ENCODE peak calls at places on chromosome 9, in nine cellular contexts. One of them, this sample, is unnamed.

GRCh38 chr9:15206949-15207696 is 99.9 kb downstream of the TTC39B start:
- DNase-seq in brain microvascular endothelial cell: no peak
- DNase-seq in heart left ventricle: no peak
- DNase-seq in psoas muscle: no peak
- DNase-seq in mammary epithelial cell: peak; percentile 9
- DNase-seq in epithelial cell of esophagus: no peak
- DNase-seq in coronary artery: no peak
- DNase-seq in left ventricle myocardium inferior: no peak
- DNase-seq in cardiac muscle cell: no peak
- DNase-seq in this sample: no peak

GRCh38 chr9:96057155-96057554 is 181.7 kb downstream of the ERCC6L2 start:
- DNase-seq in brain microvascular endothelial cell: no peak
- DNase-seq in heart left ventricle: no peak
- DNase-seq in psoas muscle: no peak
- DNase-seq in mammary epithelial cell: peak; percentile 16
- DNase-seq in epithelial cell of esophagus: peak; percentile 22
- DNase-seq in coronary artery: no peak
- DNase-seq in left ventricle myocardium inferior: no peak
- DNase-seq in cardiac muscle cell: no peak
- DNase-seq in this sample: no peak

GRCh38 chr9:68418259-68418845 is 61.9 kb downstream of the PGM5 start:
- DNase-seq in brain microvascular endothelial cell: no peak
- DNase-seq in heart left ventricle: peak; percentile 54
- DNase-seq in psoas muscle: no peak
- DNase-seq in mammary epithelial cell: no peak
- DNase-seq in epithelial cell of esophagus: no peak
- DNase-seq in coronary artery: no peak
- DNase-seq in left ventricle myocardium inferior: peak; percentile 14
- DNase-seq in cardiac muscle cell: no peak
- DNase-seq in this sample: no peak

GRCh38 chr9:130073373-130073772 is 19.7 kb downstream of the GPR107 start:
- DNase-seq in brain microvascular endothelial cell: peak; percentile 61
- DNase-seq in heart left ventricle: no peak
- DNase-seq in psoas muscle: no peak
- DNase-seq in mammary epithelial cell: no peak
- DNase-seq in epithelial cell of esophagus: peak; percentile 40
- DNase-seq in coronary artery: no peak
- DNase-seq in left ventricle myocardium inferior: no peak
- DNase-seq in cardiac muscle cell: peak; percentile 87
- DNase-seq in this sample: peak; percentile 33

GRCh38 chr9:133978226-133979123 is 13.6 kb downstream of the VAV2 start:
- DNase-seq in brain microvascular endothelial cell: no peak
- DNase-seq in heart left ventricle: no peak
- DNase-seq in psoas muscle: peak; percentile 2
- DNase-seq in mammary epithelial cell: no peak
- DNase-seq in epithelial cell of esophagus: no peak
- DNase-seq in coronary artery: no peak
- DNase-seq in left ventricle myocardium inferior: peak; percentile 2
- DNase-seq in cardiac muscle cell: no peak
- DNase-seq in this sample: no peak

GRCh38 chr9:136059851-136060670 is 35.0 kb downstream of the NACC2 start:
- DNase-seq in brain microvascular endothelial cell: no peak
- DNase-seq in heart left ventricle: no peak
- DNase-seq in psoas muscle: peak; percentile 53
- DNase-seq in mammary epithelial cell: no peak
- DNase-seq in epithelial cell of esophagus: no peak
- DNase-seq in coronary artery: peak; percentile 72
- DNase-seq in left ventricle myocardium inferior: peak; percentile 12
- DNase-seq in cardiac muscle cell: peak; percentile 92
- DNase-seq in this sample: peak; percentile 90

GRCh38 chr9:105993051-105993854 is 298.9 kb downstream of the TMEM38B start:
- DNase-seq in brain microvascular endothelial cell: no peak
- DNase-seq in heart left ventricle: no peak
- DNase-seq in psoas muscle: no peak
- DNase-seq in mammary epithelial cell: no peak
- DNase-seq in epithelial cell of esophagus: no peak
- DNase-seq in coronary artery: no peak
- DNase-seq in left ventricle myocardium inferior: no peak
- DNase-seq in cardiac muscle cell: no peak
- DNase-seq in this sample: no peak

GRCh38 chr9:131590449-131590848 is 45.1 kb downstream of the PRRT1B start:
- DNase-seq in brain microvascular endothelial cell: no peak
- DNase-seq in heart left ventricle: no peak
- DNase-seq in psoas muscle: peak; percentile 24
- DNase-seq in mammary epithelial cell: no peak
- DNase-seq in epithelial cell of esophagus: no peak
- DNase-seq in coronary artery: no peak
- DNase-seq in left ventricle myocardium inferior: no peak
- DNase-seq in cardiac muscle cell: no peak
- DNase-seq in this sample: no peak

GRCh38 chr9:134620751-134621557 is 20.6 kb upstream of the COL5A1 start:
- DNase-seq in brain microvascular endothelial cell: no peak
- DNase-seq in heart left ventricle: no peak
- DNase-seq in psoas muscle: no peak
- DNase-seq in mammary epithelial cell: no peak
- DNase-seq in epithelial cell of esophagus: no peak
- DNase-seq in coronary artery: peak; percentile 26
- DNase-seq in left ventricle myocardium inferior: no peak
- DNase-seq in cardiac muscle cell: no peak
- DNase-seq in this sample: no peak

GRCh38 chr9:91341749-91342148 is 20.0 kb downstream of the AUH start:
- DNase-seq in brain microvascular endothelial cell: no peak
- DNase-seq in heart left ventricle: no peak
- DNase-seq in psoas muscle: no peak
- DNase-seq in mammary epithelial cell: no peak
- DNase-seq in epithelial cell of esophagus: no peak
- DNase-seq in coronary artery: no peak
- DNase-seq in left ventricle myocardium inferior: no peak
- DNase-seq in cardiac muscle cell: no peak
- DNase-seq in this sample: no peak

GRCh38 chr9:469672-470040 is 255.0 kb downstream of the DOCK8 start:
- DNase-seq in brain microvascular endothelial cell: no peak
- DNase-seq in heart left ventricle: peak; percentile 33
- DNase-seq in psoas muscle: peak; percentile 55
- DNase-seq in mammary epithelial cell: no peak
- DNase-seq in epithelial cell of esophagus: peak; percentile 7
- DNase-seq in coronary artery: no peak
- DNase-seq in left ventricle myocardium inferior: peak; percentile 20
- DNase-seq in cardiac muscle cell: no peak
- DNase-seq in this sample: no peak

GRCh38 chr9:92506184-92506857 is 24.0 kb upstream of the ASPN start:
- DNase-seq in brain microvascular endothelial cell: peak; percentile 79
- DNase-seq in heart left ventricle: peak; percentile 50
- DNase-seq in psoas muscle: peak; percentile 62
- DNase-seq in mammary epithelial cell: peak; percentile 94
- DNase-seq in epithelial cell of esophagus: peak; percentile 95
- DNase-seq in coronary artery: peak; percentile 83
- DNase-seq in left ventricle myocardium inferior: no peak
- DNase-seq in cardiac muscle cell: peak; percentile 93
- DNase-seq in this sample: peak; percentile 98

GRCh38 chr9:21919377-21920362 is 74.5 kb downstream of the CDKN2A start:
- DNase-seq in brain microvascular endothelial cell: peak; percentile 57
- DNase-seq in heart left ventricle: no peak
- DNase-seq in psoas muscle: no peak
- DNase-seq in mammary epithelial cell: peak; percentile 63
- DNase-seq in epithelial cell of esophagus: peak; percentile 66
- DNase-seq in coronary artery: no peak
- DNase-seq in left ventricle myocardium inferior: no peak
- DNase-seq in cardiac muscle cell: peak; percentile 81
- DNase-seq in this sample: peak; percentile 66

GRCh38 chr9:114824130-114824529 is 18.3 kb upstream of the TNFSF15 start:
- DNase-seq in brain microvascular endothelial cell: peak; percentile 53
- DNase-seq in heart left ventricle: no peak
- DNase-seq in psoas muscle: no peak
- DNase-seq in mammary epithelial cell: peak; percentile 71
- DNase-seq in epithelial cell of esophagus: no peak
- DNase-seq in coronary artery: no peak
- DNase-seq in left ventricle myocardium inferior: no peak
- DNase-seq in cardiac muscle cell: peak; percentile 41
- DNase-seq in this sample: peak; percentile 80

GRCh38 chr9:19925674-19926503 is 137.1 kb upstream of the SLC24A2 start:
- DNase-seq in brain microvascular endothelial cell: peak; percentile 61
- DNase-seq in heart left ventricle: peak; percentile 65
- DNase-seq in psoas muscle: peak; percentile 71
- DNase-seq in mammary epithelial cell: peak; percentile 86
- DNase-seq in epithelial cell of esophagus: peak; percentile 90
- DNase-seq in coronary artery: no peak
- DNase-seq in left ventricle myocardium inferior: peak; percentile 43
- DNase-seq in cardiac muscle cell: peak; percentile 84
- DNase-seq in this sample: peak; percentile 59
- TF ChIP-seq CTCF in brain microvascular endothelial cell: peak; percentile 96
- TF ChIP-seq CTCF in heart left ventricle: peak; percentile 96
- TF ChIP-seq CTCF in psoas muscle: peak; percentile 97
- TF ChIP-seq CTCF in mammary epithelial cell: peak; percentile 96
- TF ChIP-seq CTCF in epithelial cell of esophagus: peak; percentile 99
- TF ChIP-seq CTCF in coronary artery: peak; percentile 97
- TF ChIP-seq CTCF in left ventricle myocardium inferior: peak; percentile 99
- TF ChIP-seq CTCF in cardiac muscle cell: peak; percentile 98
- TF ChIP-seq CTCF in this sample: peak; percentile 100

GRCh38 chr9:128091144-128091543 is 23.1 kb downstream of the SLC25A25 start:
- DNase-seq in brain microvascular endothelial cell: peak; percentile 67
- DNase-seq in heart left ventricle: peak; percentile 82
- DNase-seq in psoas muscle: peak; percentile 85
- DNase-seq in mammary epithelial cell: peak; percentile 62
- DNase-seq in epithelial cell of esophagus: peak; percentile 45
- DNase-seq in coronary artery: peak; percentile 82
- DNase-seq in left ventricle myocardium inferior: peak; percentile 64
- DNase-seq in cardiac muscle cell: peak; percentile 92
- DNase-seq in this sample: peak; percentile 94
- H3K4me3 ChIP-seq in brain microvascular endothelial cell: no peak overlapping the region
- H3K4me3 ChIP-seq in heart left ventricle: no peak overlapping the region
- H3K4me3 ChIP-seq in psoas muscle: peak overlapping the region; percentile 13
- H3K4me3 ChIP-seq in mammary epithelial cell: peak overlapping the region; percentile 12
- H3K4me3 ChIP-seq in epithelial cell of esophagus: no peak overlapping the region
- H3K4me3 ChIP-seq in coronary artery: peak overlapping the region; percentile 50
- H3K4me3 ChIP-seq in left ventricle myocardium inferior: peak overlapping the region; percentile 38
- H3K4me3 ChIP-seq in cardiac muscle cell: no peak overlapping the region
- H3K4me3 ChIP-seq in this sample: peak overlapping the region; percentile 60

GRCh38 chr9:123176949-123177348 is 91.4 kb downstream of the STRBP start:
- DNase-seq in brain microvascular endothelial cell: no peak
- DNase-seq in heart left ventricle: no peak
- DNase-seq in psoas muscle: no peak
- DNase-seq in mammary epithelial cell: no peak
- DNase-seq in epithelial cell of esophagus: no peak
- DNase-seq in coronary artery: no peak
- DNase-seq in left ventricle myocardium inferior: no peak
- DNase-seq in cardiac muscle cell: no peak
- DNase-seq in this sample: no peak

GRCh38 chr9:123174887-123175518 is 93.4 kb downstream of the STRBP start:
- DNase-seq in brain microvascular endothelial cell: no peak
- DNase-seq in heart left ventricle: no peak
- DNase-seq in psoas muscle: no peak
- DNase-seq in mammary epithelial cell: no peak
- DNase-seq in epithelial cell of esophagus: no peak
- DNase-seq in coronary artery: no peak
- DNase-seq in left ventricle myocardium inferior: no peak
- DNase-seq in cardiac muscle cell: no peak
- DNase-seq in this sample: no peak

GRCh38 chr9:123174079-123174478 is 94.3 kb downstream of the STRBP start:
- DNase-seq in brain microvascular endothelial cell: no peak
- DNase-seq in heart left ventricle: no peak
- DNase-seq in psoas muscle: no peak
- DNase-seq in mammary epithelial cell: no peak
- DNase-seq in epithelial cell of esophagus: no peak
- DNase-seq in coronary artery: no peak
- DNase-seq in left ventricle myocardium inferior: no peak
- DNase-seq in cardiac muscle cell: no peak
- DNase-seq in this sample: no peak

GRCh38 chr9:123176230-123176629 is 92.2 kb downstream of the STRBP start:
- DNase-seq in brain microvascular endothelial cell: no peak
- DNase-seq in heart left ventricle: no peak
- DNase-seq in psoas muscle: no peak
- DNase-seq in mammary epithelial cell: peak; percentile 60
- DNase-seq in epithelial cell of esophagus: peak; percentile 61
- DNase-seq in coronary artery: no peak
- DNase-seq in left ventricle myocardium inferior: no peak
- DNase-seq in cardiac muscle cell: peak; percentile 2
- DNase-seq in this sample: peak; percentile 11
- TF ChIP-seq CTCF in brain microvascular endothelial cell: no peak
- TF ChIP-seq CTCF in heart left ventricle: no peak
- TF ChIP-seq CTCF in psoas muscle: no peak
- TF ChIP-seq CTCF in mammary epithelial cell: no peak
- TF ChIP-seq CTCF in epithelial cell of esophagus: no peak
- TF ChIP-seq CTCF in coronary artery: no peak
- TF ChIP-seq CTCF in left ventricle myocardium inferior: no peak
- TF ChIP-seq CTCF in cardiac muscle cell: no peak
- TF ChIP-seq CTCF in this sample: no peak

DNA sequence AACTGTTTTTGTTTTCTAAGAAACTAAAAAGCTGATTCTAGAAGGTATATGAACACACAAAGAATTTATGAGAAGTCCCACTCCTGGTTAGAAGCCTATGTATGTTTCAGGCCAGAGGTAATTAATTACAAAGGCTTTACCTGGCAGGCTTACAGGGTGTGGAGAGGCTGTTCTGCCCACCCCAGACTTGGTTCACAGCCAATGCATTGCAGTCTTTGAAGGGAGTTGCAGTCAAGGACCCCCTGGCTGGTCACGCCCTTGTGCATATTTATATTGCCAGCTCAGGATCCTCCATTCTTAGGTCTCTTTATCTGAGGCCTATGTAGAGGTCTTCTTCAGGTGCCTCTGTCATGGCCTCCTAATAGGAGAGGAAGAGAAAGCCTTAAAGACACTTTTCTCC is 13.6 kb upstream of the PRSS3 start:
- DNase-seq in brain microvascular endothelial cell: no peak
- DNase-seq in heart left ventricle: no peak
- DNase-seq in psoas muscle: no peak
- DNase-seq in mammary epithelial cell: no peak
- DNase-seq in epithelial cell of esophagus: no peak
- DNase-seq in coronary artery: no peak
- DNase-seq in left ventricle myocardium inferior: no peak
- DNase-seq in cardiac muscle cell: no peak
- DNase-seq in this sample: no peak
- H3K4me3 ChIP-seq in brain microvascular endothelial cell: no peak overlapping the region
- H3K4me3 ChIP-seq in heart left ventricle: no peak overlapping the region
- H3K4me3 ChIP-seq in psoas muscle: no peak overlapping the region
- H3K4me3 ChIP-seq in mammary epithelial cell: no peak overlapping the region
- H3K4me3 ChIP-seq in epithelial cell of esophagus: no peak overlapping the region
- H3K4me3 ChIP-seq in coronary artery: no peak overlapping the region
- H3K4me3 ChIP-seq in left ventricle myocardium inferior: no peak overlapping the region
- H3K4me3 ChIP-seq in cardiac muscle cell: no peak overlapping the region
- H3K4me3 ChIP-seq in this sample: no peak overlapping the region

GRCh38 chr9:107363511-107364182 is 80.6 kb downstream of the RAD23B start:
- DNase-seq in brain microvascular endothelial cell: no peak
- DNase-seq in heart left ventricle: peak; percentile 31
- DNase-seq in psoas muscle: no peak
- DNase-seq in mammary epithelial cell: peak; percentile 80
- DNase-seq in epithelial cell of esophagus: no peak
- DNase-seq in coronary artery: no peak
- DNase-seq in left ventricle myocardium inferior: peak; percentile 17
- DNase-seq in cardiac muscle cell: no peak
- DNase-seq in this sample: no peak
- TF ChIP-seq CTCF in brain microvascular endothelial cell: no peak
- TF ChIP-seq CTCF in heart left ventricle: no peak
- TF ChIP-seq CTCF in psoas muscle: no peak
- TF ChIP-seq CTCF in mammary epithelial cell: no peak
- TF ChIP-seq CTCF in epithelial cell of esophagus: no peak
- TF ChIP-seq CTCF in coronary artery: no peak
- TF ChIP-seq CTCF in left ventricle myocardium inferior: no peak
- TF ChIP-seq CTCF in cardiac muscle cell: no peak
- TF ChIP-seq CTCF in this sample: no peak

GRCh38 chr9:89323257-89323841 is 5.0 kb downstream of the SECISBP2 start:
- DNase-seq in brain microvascular endothelial cell: no peak
- DNase-seq in heart left ventricle: no peak
- DNase-seq in psoas muscle: no peak
- DNase-seq in mammary epithelial cell: peak; percentile 12
- DNase-seq in epithelial cell of esophagus: no peak
- DNase-seq in coronary artery: no peak
- DNase-seq in left ventricle myocardium inferior: no peak
- DNase-seq in cardiac muscle cell: no peak
- DNase-seq in this sample: peak; percentile 59
- H3K4me3 ChIP-seq in brain microvascular endothelial cell: no peak overlapping the region
- H3K4me3 ChIP-seq in heart left ventricle: no peak overlapping the region
- H3K4me3 ChIP-seq in psoas muscle: no peak overlapping the region
- H3K4me3 ChIP-seq in mammary epithelial cell: no peak overlapping the region
- H3K4me3 ChIP-seq in epithelial cell of esophagus: no peak overlapping the region
- H3K4me3 ChIP-seq in coronary artery: no peak overlapping the region
- H3K4me3 ChIP-seq in left ventricle myocardium inferior: no peak overlapping the region
- H3K4me3 ChIP-seq in cardiac muscle cell: no peak overlapping the region
- H3K4me3 ChIP-seq in this sample: no peak overlapping the region

This sample was measured in AG10803.